ENCODE peak calls at places on chromosomes 3 and 15, in four cellular contexts. L is dorsolateral prefrontal cortex, W is foreskin fibroblast, H is hypothalamus. X is an unnamed sample.

GRCh38 chr3:121063628-121064027 is 155.6 kb downstream of the STXBP5L start:
- DNase-seq in L (no peak), W (no peak), H (no peak), X (no peak)

GRCh38 chr15:34331809-34332208 is 5.8 kb downstream of the SLC12A6 start:
- DNase-seq in L (no peak), W (no peak), H (no peak), X (no peak)

GRCh38 chr3:100737334-100737733 is 28.0 kb downstream of the TFG start:
- DNase-seq in L (no peak), W (no peak), H (no peak), X (no peak)

GRCh38 chr15:91956026-91956723 is 102.7 kb downstream of the SLCO3A1 start:
- DNase-seq in L (no peak), W (no peak), H (no peak), X (no peak)

GRCh38 chr3:18593231-18593630 is 168.1 kb upstream of the SATB1 start:
- DNase-seq in L (no peak), W (no peak), H (no peak), X (no peak)

GRCh38 chr15:65412556-65412955 is 10.2 kb downstream of the IGDCC4 start:
- DNase-seq in L (no peak), W (no peak), H (no peak), X (no peak)

GRCh38 chr3:50324351-50325144 is 2.0 kb upstream of the HYAL2 start:
- DNase-seq in L (peak), W (peak), H (no peak), X (peak)

GRCh38 chr15:29452881-29453731 is 183.5 kb upstream of the NSMCE3 start:
- DNase-seq in L (no peak), W (no peak), H (no peak), X (no peak)

GRCh38 chr3:81983382-81983781 is 221.9 kb upstream of the GBE1 start:
- DNase-seq in L (no peak), W (no peak), H (no peak), X (no peak)

GRCh38 chr15:31149987-31150386 is 48.5 kb upstream of the TRPM1 start:
- DNase-seq in L (no peak), W (no peak), H (no peak), X (no peak)

GRCh38 chr3:63595221-63595620 is 57.3 kb upstream of the SNTN start:
- DNase-seq in L (no peak), W (no peak), H (no peak), X (no peak)

GRCh38 chr15:96323250-96324162 is 7.0 kb upstream of the NR2F2 start:
- DNase-seq in L (no peak), W (no peak), H (no peak), X (no peak)

GRCh38 chr3:171021377-171021776 is 5.1 kb downstream of the SLC2A2 start:
- DNase-seq in L (no peak), W (no peak), H (no peak), X (no peak)